ENCODE peak calls at places on chromosomes 2 and 18, in five cellular contexts. P is MM.1S; L is CD8-positive, alpha-beta T cell; I is IMR-90; R is fibroblast of lung. F is an unnamed sample.

GRCh38 chr18:62586148-62586774 is 63.4 kb downstream of the ZCCHC2 start:
- DNase-seq in P (peak), L (peak), I (peak), R (peak), F (peak)

GRCh38 chr2:2328847-2329246 is 2.2 kb downstream of the MYT1L start:
- DNase-seq in P (no peak), L (no peak), I (no peak), R (no peak), F (peak)

GRCh38 chr18:9130195-9130594 is 6.4 kb upstream of the ANKRD12 start:
- DNase-seq in P (no peak), L (no peak), I (no peak), R (no peak), F (no peak)

GRCh38 chr2:99861376-99861760 is 281.0 kb downstream of the AFF3 start:
- DNase-seq in P (peak), L (no peak), I (peak), R (peak), F (peak)

GRCh38 chr18:7904529-7904928 is 337.4 kb downstream of the PTPRM start:
- DNase-seq in P (no peak), L (no peak), I (peak), R (peak), F (no peak)

GRCh38 chr18:3293196-3293951 is 31.4 kb downstream of the MYL12B start:
- DNase-seq in P (no peak), L (no peak), I (no peak), R (no peak), F (no peak)

GRCh38 chr2:70852824-70853223 is 17.2 kb upstream of the CD207 start:
- DNase-seq in P (no peak), L (no peak), I (no peak), R (no peak), F (no peak)

GRCh38 chr2:33322607-33323006 is 153.8 kb upstream of the RASGRP3 start:
- DNase-seq in P (no peak), L (no peak), I (no peak), R (no peak), F (no peak)

GRCh38 chr2:177799531-177799930 is 273.0 kb downstream of the PDE11A start:
- DNase-seq in P (peak), L (no peak), I (peak), R (peak), F (no peak)

GRCh38 chr18:79765491-79766245 is 32.1 kb upstream of the KCNG2 start:
- DNase-seq in P (no peak), L (no peak), I (peak), R (peak), F (no peak)

GRCh38 chr2:873027-873426 is 77.6 kb upstream of the SNTG2 start:
- DNase-seq in P (no peak), L (no peak), I (no peak), R (no peak), F (no peak)

GRCh38 chr2:56130463-56131070 is 53.2 kb upstream of the CCDC85A start:
- DNase-seq in P (peak), L (no peak), I (peak), R (peak), F (no peak)
- TF ChIP-seq CTCF in P (peak), L (no peak), I (peak), R (peak), F (peak)

GRCh38 chr2:96926236-96926635 is 56.4 kb upstream of the SEMA4C start:
- DNase-seq in P (no peak), L (no peak), I (no peak), R (no peak), F (no peak)

GRCh38 chr2:96926791-96927190 is 56.9 kb upstream of the SEMA4C start:
- DNase-seq in P (no peak), L (no peak), I (no peak), R (no peak), F (no peak)

GRCh38 chr2:96928277-96928781 is 58.1 kb downstream of the FAM178B start:
- DNase-seq in P (no peak), L (no peak), I (no peak), R (no peak), F (no peak)

GRCh38 chr2:96929245-96929925 is 57.0 kb downstream of the FAM178B start:
- DNase-seq in P (no peak), L (no peak), I (no peak), R (no peak), F (no peak)

DNA sequence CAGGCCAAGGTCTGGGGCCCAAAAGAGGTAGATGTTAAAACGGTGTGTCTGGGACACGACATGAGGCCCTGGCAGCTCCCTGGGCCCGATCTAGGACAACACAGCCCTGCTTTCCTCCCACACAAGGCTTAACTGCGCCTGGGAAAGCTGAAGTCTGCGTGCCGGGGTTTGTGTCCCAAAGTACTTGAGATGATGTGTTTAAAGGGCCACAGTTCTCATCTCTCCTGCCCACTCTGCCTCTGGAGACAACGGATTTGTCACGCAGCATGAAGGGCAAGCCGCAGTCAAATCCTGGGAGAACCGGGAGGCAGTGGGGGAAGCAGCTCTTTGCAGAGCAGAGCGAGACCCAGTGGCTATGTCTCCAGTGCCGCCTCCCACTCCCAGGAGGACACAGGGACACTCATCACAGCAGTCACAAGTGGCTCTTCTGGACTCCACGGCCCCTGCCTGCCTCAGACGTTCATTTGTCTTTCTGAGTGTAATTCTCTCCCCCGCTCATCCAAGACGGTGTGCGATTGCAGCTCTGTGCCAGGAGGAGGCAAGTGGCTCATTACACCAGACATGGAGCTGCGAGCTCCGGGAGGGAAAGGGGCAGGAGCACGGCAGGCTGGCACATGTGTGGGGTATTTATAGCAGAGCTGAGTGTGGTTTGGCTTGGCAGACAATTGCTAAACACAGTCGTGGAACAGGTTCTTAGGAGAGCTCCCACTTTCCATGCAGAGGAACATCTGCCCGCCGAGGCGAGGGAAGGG is 57.7 kb upstream of the SEMA4C start:
- DNase-seq in P (no peak), L (no peak), I (no peak), R (peak), F (no peak)
- TF ChIP-seq CTCF in P (no peak), L (no peak), I (no peak), R (no peak), F (no peak)

GRCh38 chr2:132448771-132449170 is 32.2 kb downstream of the GPR39 start:
- DNase-seq in P (no peak), L (no peak), I (peak), R (peak), F (no peak)
- TF ChIP-seq CTCF in P (peak), L (no peak), I (peak), R (peak), F (peak)

DNA sequence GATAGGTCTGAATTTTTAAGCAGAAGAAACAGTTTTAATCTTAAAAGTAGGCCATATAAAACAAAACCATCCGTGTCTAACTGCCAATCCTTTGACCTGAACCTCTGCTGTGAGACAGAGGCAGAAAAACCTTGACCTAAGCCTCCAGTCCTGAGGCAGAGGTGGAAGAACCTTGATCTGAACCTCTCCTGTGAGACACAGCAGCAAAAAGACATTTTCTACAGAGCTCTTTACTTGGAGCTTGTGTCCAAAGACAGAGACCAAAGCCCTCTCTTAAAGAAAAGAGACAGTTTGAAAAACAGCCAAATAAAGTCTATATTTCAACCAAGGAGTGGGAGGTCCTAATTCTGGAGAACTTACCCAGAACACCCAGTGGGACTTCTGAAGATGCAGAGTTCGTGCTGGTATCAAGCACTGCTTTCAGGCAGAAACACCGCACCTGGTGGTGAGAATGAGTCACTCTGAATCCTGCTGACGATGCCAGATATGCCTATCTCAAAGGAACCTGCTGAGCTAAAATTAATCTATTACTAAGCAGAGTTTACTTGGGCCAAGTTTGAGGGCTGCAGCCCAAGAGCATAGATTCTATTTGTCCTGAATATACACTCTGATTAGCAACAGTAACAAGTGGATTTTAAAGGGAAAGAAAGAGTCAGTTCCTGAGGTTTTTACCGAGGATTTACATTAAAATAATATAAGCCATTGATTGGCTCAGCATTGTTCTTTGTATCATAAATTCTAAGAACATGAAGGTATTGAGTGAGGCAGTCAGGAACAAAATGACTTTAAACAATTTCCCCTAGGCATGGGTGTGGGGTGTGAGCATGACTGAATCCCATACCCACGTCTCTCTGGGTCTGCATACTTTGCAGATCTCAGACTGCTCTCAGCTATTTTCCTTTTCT is 806.4 kb downstream of the TRIB2 start:
- DNase-seq in P (peak), L (no peak), I (no peak), R (peak), F (peak)
- TF ChIP-seq CTCF in P (peak), L (no peak), I (no peak), R (no peak), F (peak)

DNA sequence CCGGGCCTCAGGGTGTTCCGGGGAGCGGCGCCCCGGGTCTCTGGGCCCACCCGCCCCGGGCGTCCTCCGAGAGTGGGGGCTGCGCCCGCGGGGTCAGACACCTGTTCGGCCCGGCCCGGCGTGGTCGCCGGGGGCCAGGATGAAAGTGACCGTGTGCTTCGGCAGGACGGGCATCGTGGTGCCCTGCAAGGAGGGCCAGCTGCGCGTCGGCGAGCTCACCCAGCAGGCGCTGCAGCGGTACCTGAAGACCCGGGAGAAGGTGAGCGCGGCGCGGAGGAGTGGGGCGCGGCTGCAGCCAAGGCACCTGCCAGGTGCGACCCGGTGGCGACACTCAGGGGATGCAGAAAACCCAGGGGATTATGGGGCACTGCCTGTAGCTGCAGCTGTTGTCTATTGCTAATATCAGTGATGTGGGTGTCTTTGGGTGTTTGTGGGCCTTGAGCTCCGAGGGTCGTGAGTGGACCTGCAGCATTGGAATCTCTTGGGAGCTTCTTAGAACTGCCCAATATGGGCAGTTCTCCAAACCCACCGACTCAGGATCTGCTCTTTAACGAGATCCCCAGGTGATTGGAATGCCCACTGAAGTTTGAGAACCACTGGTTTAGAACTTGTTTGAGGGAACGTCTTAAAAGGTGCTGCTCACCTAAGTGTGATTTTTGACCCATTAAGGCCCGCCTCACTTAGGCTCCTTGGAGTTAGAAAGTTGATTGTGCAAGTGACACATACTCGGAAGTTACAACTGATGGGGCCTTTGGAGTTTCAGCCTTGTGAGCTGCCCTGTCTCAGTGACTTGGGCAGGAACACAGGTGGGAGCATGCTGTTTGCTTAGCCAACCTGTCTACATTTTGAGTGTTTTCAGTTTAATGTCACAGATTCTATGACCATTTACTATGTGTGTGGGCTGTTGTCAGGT is 842 bp downstream of the PARD3B start:
- DNase-seq in P (peak), L (no peak), I (no peak), R (no peak), F (no peak)
- TF ChIP-seq CTCF in P (no peak), L (no peak), I (no peak), R (no peak), F (no peak)

DNA sequence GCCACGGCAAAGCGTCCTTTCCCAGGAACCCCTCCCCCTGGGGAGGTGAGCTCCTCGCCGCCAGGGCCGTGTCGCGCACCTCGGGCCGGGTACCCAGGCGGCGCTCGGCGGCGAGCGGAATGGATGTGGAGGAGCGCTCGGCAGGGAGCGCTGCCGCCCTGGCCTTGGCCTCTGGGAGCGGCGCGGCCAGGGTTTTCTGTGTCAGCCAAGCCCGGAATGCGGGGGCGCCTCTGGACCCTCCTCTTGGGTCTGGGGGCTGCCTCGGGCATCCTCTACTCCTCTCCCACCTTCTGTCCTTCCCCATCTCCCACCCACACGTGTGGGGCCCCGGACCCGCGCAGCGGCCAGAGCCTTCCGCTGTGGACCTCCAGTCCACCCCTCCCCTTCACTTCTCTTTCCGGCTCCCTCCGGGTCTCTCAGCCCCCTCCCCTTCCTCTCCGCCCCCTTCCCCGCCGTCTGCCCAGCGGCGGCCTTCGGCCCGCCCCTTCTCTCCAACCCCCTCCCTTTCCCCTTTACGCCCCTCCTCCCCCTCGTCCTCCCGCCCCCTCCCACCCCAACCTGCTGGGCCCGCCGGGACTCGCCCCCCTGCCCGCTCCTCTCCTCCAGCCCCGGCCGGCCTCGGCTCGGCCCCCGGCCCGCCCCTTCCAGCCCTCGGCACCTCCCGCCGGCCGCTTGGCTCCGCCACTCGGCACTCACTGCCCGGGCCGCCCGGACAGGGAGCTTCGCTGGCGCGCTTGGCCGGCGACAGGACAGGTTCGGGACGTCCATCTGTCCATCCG is at the start of gene MERTK:
- DNase-seq in P (peak), L (peak), I (peak), R (peak), F (peak)
- TF ChIP-seq CTCF in P (peak), L (peak), I (peak), R (peak), F (peak)

GRCh38 chr2:200308001-200308400 is 1.5 kb downstream of the SPATS2L start:
- DNase-seq in P (peak), L (no peak), I (peak), R (peak), F (no peak)

GRCh38 chr2:200306969-200307811 is 697 bp downstream of the SPATS2L start:
- DNase-seq in P (peak), L (peak), I (no peak), R (peak), F (no peak)

GRCh38 chr2:200309296-200309846 is 2.9 kb downstream of the SPATS2L start:
- DNase-seq in P (no peak), L (no peak), I (no peak), R (no peak), F (no peak)

GRCh38 chr2:200310545-200310971 is 4.1 kb downstream of the SPATS2L start:
- DNase-seq in P (no peak), L (no peak), I (peak), R (peak), F (no peak)

DNA sequence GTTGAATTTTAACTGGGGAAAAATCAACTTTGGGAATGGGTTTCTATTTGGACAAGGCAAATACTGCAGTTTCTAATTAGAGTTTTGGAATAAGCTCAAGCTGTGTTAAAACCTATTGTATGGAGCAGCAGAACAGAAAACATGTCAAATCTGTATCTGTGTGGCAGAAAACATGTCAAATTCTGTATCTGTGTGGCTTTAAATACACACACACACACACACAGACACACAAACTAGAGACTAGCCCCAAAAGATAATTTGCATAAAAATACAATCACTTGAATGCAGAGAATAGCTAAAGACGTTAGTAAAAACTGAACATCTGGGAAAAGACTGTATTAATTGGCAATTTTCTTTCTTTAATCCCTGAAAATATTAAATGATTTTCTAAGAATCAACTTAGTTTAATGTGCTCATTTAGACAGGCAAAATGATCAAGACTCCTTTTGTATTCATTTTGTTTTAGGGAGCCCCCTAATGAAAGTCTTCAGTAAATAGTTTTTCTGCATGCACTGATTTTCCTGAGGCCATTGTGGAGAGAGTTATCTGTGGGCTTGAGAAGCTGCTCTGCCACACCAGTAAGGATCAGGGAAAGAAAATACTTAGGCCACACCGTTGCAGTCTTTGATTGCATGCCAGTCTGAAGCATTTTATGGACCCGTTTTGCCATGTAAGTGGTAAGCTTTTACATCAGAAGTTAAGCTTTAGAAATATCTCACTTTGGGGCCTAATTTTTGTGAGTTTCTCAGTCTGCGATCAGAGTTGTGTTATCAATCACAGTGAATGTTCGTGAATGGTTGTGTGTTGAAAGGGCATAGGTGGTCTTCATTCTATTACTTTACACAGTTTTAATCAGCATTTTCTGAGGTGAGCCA is 2.2 kb downstream of the SPATS2L start:
- DNase-seq in P (no peak), L (no peak), I (peak), R (peak), F (no peak)
- TF ChIP-seq CTCF in P (no peak), L (no peak), I (peak), R (no peak), F (no peak)

GRCh38 chr18:55779711-55780590 is 192.0 kb upstream of the TCF4 start:
- DNase-seq in P (no peak), L (no peak), I (peak), R (peak), F (peak)
- TF ChIP-seq CTCF in P (no peak), L (no peak), I (peak), R (no peak), F (no peak)

DNA sequence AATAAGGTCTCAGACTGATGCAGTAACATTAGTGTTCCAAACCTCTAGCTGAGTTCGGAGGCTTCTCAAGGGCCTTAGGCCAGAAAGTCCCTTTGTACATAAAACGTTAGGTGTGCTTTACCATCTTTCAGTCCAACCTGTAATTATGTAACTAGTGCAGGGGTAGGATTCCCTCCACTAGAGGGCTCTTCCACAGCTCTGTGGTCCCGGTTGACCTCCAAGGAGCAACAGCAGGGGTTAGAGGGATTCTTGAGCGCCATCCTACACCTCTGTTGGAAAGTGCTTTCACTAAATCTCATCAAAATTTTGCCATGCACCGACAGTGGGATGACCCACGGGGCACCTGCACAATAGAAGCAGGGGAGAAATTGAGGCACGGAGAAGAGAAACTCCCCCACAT is 155.8 kb upstream of the LRP1B start:
- DNase-seq in P (no peak), L (no peak), I (no peak), R (no peak), F (no peak)
- TF ChIP-seq CTCF in P (peak), L (no peak), I (peak), R (no peak), F (peak)

DNA sequence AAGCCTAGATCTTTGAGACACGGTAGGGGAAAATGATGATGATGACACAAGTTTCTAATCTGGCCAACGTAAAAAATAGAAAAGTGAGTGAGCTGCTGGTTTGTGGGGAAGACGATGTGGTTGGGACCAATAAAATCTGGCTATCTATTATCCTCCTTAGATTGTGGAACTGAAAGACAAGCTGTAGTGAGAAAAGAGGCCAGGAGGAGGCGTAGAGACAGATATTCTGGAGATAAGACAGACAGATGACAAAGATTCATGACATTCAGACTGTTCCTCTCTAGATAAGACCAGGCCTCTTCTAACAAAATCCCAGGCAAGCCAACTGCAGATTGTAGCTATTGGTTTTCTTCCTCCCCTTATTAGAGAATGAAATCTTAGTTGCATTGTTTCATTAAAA is 376.3 kb upstream of the UBE2E3 start:
- DNase-seq in P (peak), L (no peak), I (peak), R (peak), F (no peak)
- TF ChIP-seq CTCF in P (peak), L (no peak), I (peak), R (peak), F (peak)